ENCODE peak calls at places on chromosomes 1 and 21, in five cellular contexts. One of them, this sample, is unnamed.

GRCh38 chr1:36956570-36956969 is 77.7 kb downstream of the GRIK3 start:
- DNase-seq in activated CD4-positive, alpha-beta T cell treated with anti-CD3 and anti-CD28 coated beads, Interleukin-2, amount 50 U/mL, for 1 hour: no peak
- DNase-seq in astrocyte of the spinal cord: no peak
- DNase-seq in T-helper 2 cell: no peak
- DNase-seq in HFFc6: no peak
- DNase-seq in this sample: no peak

GRCh38 chr1:228740543-228740942 is 5.3 kb downstream of the RHOU start:
- DNase-seq in astrocyte of the spinal cord: no peak
- DNase-seq in T-helper 2 cell: no peak
- DNase-seq in HFFc6: no peak
- DNase-seq in activated CD4-positive, alpha-beta T cell treated with anti-CD3 and anti-CD28 coated beads, Interleukin-2, amount 50 U/mL, for 1 hour: no peak
- DNase-seq in this sample: no peak

GRCh38 chr1:157047064-157047410 is 1.5 kb upstream of the ARHGEF11 start:
- DNase-seq in HFFc6: no peak
- DNase-seq in astrocyte of the spinal cord: no peak
- DNase-seq in T-helper 2 cell: no peak
- DNase-seq in activated CD4-positive, alpha-beta T cell treated with anti-CD3 and anti-CD28 coated beads, Interleukin-2, amount 50 U/mL, for 1 hour: no peak
- DNase-seq in this sample: no peak

GRCh38 chr1:71804140-71804539 is 478.2 kb downstream of the NEGR1 start:
- DNase-seq in activated CD4-positive, alpha-beta T cell treated with anti-CD3 and anti-CD28 coated beads, Interleukin-2, amount 50 U/mL, for 1 hour: no peak
- DNase-seq in HFFc6: no peak
- DNase-seq in T-helper 2 cell: no peak
- DNase-seq in astrocyte of the spinal cord: no peak
- DNase-seq in this sample: no peak

GRCh38 chr1:156900019-156900718 is 6.7 kb downstream of the PEAR1 start:
- DNase-seq in T-helper 2 cell: no peak
- DNase-seq in HFFc6: no peak
- DNase-seq in astrocyte of the spinal cord: no peak
- DNase-seq in activated CD4-positive, alpha-beta T cell treated with anti-CD3 and anti-CD28 coated beads, Interleukin-2, amount 50 U/mL, for 1 hour: no peak
- DNase-seq in this sample: no peak

GRCh38 chr1:156214024-156214748 is 1.4 kb downstream of the PMF1 start:
- DNase-seq in T-helper 2 cell: no peak
- DNase-seq in activated CD4-positive, alpha-beta T cell treated with anti-CD3 and anti-CD28 coated beads, Interleukin-2, amount 50 U/mL, for 1 hour: no peak
- DNase-seq in HFFc6: peak; percentile 20
- DNase-seq in astrocyte of the spinal cord: peak; percentile 15
- DNase-seq in this sample: no peak

GRCh38 chr1:116403506-116404136 is 30.6 kb downstream of the ATP1A1 start:
- DNase-seq in HFFc6: no peak
- DNase-seq in T-helper 2 cell: no peak
- DNase-seq in astrocyte of the spinal cord: no peak
- DNase-seq in activated CD4-positive, alpha-beta T cell treated with anti-CD3 and anti-CD28 coated beads, Interleukin-2, amount 50 U/mL, for 1 hour: no peak
- DNase-seq in this sample: peak; percentile 17

GRCh38 chr1:11729498-11730428 is 6.2 kb upstream of the AGTRAP start:
- DNase-seq in activated CD4-positive, alpha-beta T cell treated with anti-CD3 and anti-CD28 coated beads, Interleukin-2, amount 50 U/mL, for 1 hour: no peak
- DNase-seq in astrocyte of the spinal cord: no peak
- DNase-seq in HFFc6: no peak
- DNase-seq in T-helper 2 cell: no peak
- DNase-seq in this sample: no peak

GRCh38 chr1:196002906-196003305 is 605.3 kb downstream of the KCNT2 start:
- DNase-seq in astrocyte of the spinal cord: no peak
- DNase-seq in HFFc6: no peak
- DNase-seq in T-helper 2 cell: no peak
- DNase-seq in activated CD4-positive, alpha-beta T cell treated with anti-CD3 and anti-CD28 coated beads, Interleukin-2, amount 50 U/mL, for 1 hour: no peak
- DNase-seq in this sample: no peak

GRCh38 chr1:74673351-74674111 is at the start of gene ERICH3:
- DNase-seq in activated CD4-positive, alpha-beta T cell treated with anti-CD3 and anti-CD28 coated beads, Interleukin-2, amount 50 U/mL, for 1 hour: no peak
- DNase-seq in T-helper 2 cell: no peak
- DNase-seq in HFFc6: no peak
- DNase-seq in astrocyte of the spinal cord: no peak
- DNase-seq in this sample: peak; percentile 6

GRCh38 chr1:1573843-1574720 is 581 bp downstream of the SSU72 start:
- DNase-seq in activated CD4-positive, alpha-beta T cell treated with anti-CD3 and anti-CD28 coated beads, Interleukin-2, amount 50 U/mL, for 1 hour: peak; percentile 62
- DNase-seq in HFFc6: peak; percentile 48
- DNase-seq in T-helper 2 cell: peak; percentile 80
- DNase-seq in astrocyte of the spinal cord: peak; percentile 64
- DNase-seq in this sample: peak; percentile 82

GRCh38 chr1:236518343-236518742 is 5.4 kb upstream of the LGALS8 start:
- DNase-seq in activated CD4-positive, alpha-beta T cell treated with anti-CD3 and anti-CD28 coated beads, Interleukin-2, amount 50 U/mL, for 1 hour: no peak
- DNase-seq in HFFc6: no peak
- DNase-seq in astrocyte of the spinal cord: no peak
- DNase-seq in T-helper 2 cell: no peak
- DNase-seq in this sample: no peak

GRCh38 chr1:6035265-6035664 is 10.4 kb upstream of the KCNAB2 start:
- DNase-seq in T-helper 2 cell: no peak
- DNase-seq in astrocyte of the spinal cord: no peak
- DNase-seq in activated CD4-positive, alpha-beta T cell treated with anti-CD3 and anti-CD28 coated beads, Interleukin-2, amount 50 U/mL, for 1 hour: no peak
- DNase-seq in HFFc6: no peak
- DNase-seq in this sample: no peak

GRCh38 chr1:216804107-216804506 is 80.9 kb upstream of the ESRRG start:
- DNase-seq in T-helper 2 cell: no peak
- DNase-seq in activated CD4-positive, alpha-beta T cell treated with anti-CD3 and anti-CD28 coated beads, Interleukin-2, amount 50 U/mL, for 1 hour: no peak
- DNase-seq in HFFc6: no peak
- DNase-seq in astrocyte of the spinal cord: no peak
- DNase-seq in this sample: no peak

GRCh38 chr1:202184750-202185460 is 8.7 kb upstream of the LGR6 start:
- DNase-seq in T-helper 2 cell: peak; percentile 36
- DNase-seq in astrocyte of the spinal cord: peak; percentile 80
- DNase-seq in HFFc6: peak; percentile 85
- DNase-seq in activated CD4-positive, alpha-beta T cell treated with anti-CD3 and anti-CD28 coated beads, Interleukin-2, amount 50 U/mL, for 1 hour: peak; percentile 65
- DNase-seq in this sample: peak; percentile 88

GRCh38 chr21:41370840-41371697 is 9.2 kb downstream of the MX2 start:
- DNase-seq in astrocyte of the spinal cord: no peak
- DNase-seq in T-helper 2 cell: no peak
- DNase-seq in activated CD4-positive, alpha-beta T cell treated with anti-CD3 and anti-CD28 coated beads, Interleukin-2, amount 50 U/mL, for 1 hour: no peak
- DNase-seq in HFFc6: no peak
- DNase-seq in this sample: peak; percentile 43

GRCh38 chr1:1004420-1004779 is 4.5 kb upstream of the HES4 start:
- DNase-seq in HFFc6: no peak
- DNase-seq in astrocyte of the spinal cord: no peak
- DNase-seq in T-helper 2 cell: no peak
- DNase-seq in activated CD4-positive, alpha-beta T cell treated with anti-CD3 and anti-CD28 coated beads, Interleukin-2, amount 50 U/mL, for 1 hour: no peak
- DNase-seq in this sample: no peak

GRCh38 chr1:237111807-237112206 is 69.8 kb downstream of the RYR2 start:
- DNase-seq in HFFc6: no peak
- DNase-seq in activated CD4-positive, alpha-beta T cell treated with anti-CD3 and anti-CD28 coated beads, Interleukin-2, amount 50 U/mL, for 1 hour: no peak
- DNase-seq in astrocyte of the spinal cord: no peak
- DNase-seq in T-helper 2 cell: no peak
- DNase-seq in this sample: no peak

GRCh38 chr1:172588296-172589291 is 55.6 kb downstream of the SUCO start:
- DNase-seq in T-helper 2 cell: no peak
- DNase-seq in activated CD4-positive, alpha-beta T cell treated with anti-CD3 and anti-CD28 coated beads, Interleukin-2, amount 50 U/mL, for 1 hour: no peak
- DNase-seq in HFFc6: peak; percentile 86
- DNase-seq in astrocyte of the spinal cord: peak; percentile 92
- DNase-seq in this sample: peak; percentile 77

GRCh38 chr1:94180650-94181049 is 56.7 kb downstream of the ARHGAP29 start:
- DNase-seq in T-helper 2 cell: no peak
- DNase-seq in HFFc6: no peak
- DNase-seq in astrocyte of the spinal cord: no peak
- DNase-seq in activated CD4-positive, alpha-beta T cell treated with anti-CD3 and anti-CD28 coated beads, Interleukin-2, amount 50 U/mL, for 1 hour: no peak
- DNase-seq in this sample: peak; percentile 3

GRCh38 chr1:53619088-53619810 is 119.7 kb downstream of the GLIS1 start:
- DNase-seq in astrocyte of the spinal cord: no peak
- DNase-seq in HFFc6: no peak
- DNase-seq in activated CD4-positive, alpha-beta T cell treated with anti-CD3 and anti-CD28 coated beads, Interleukin-2, amount 50 U/mL, for 1 hour: no peak
- DNase-seq in T-helper 2 cell: no peak
- DNase-seq in this sample: no peak

GRCh38 chr1:227556288-227556687 is 7.1 kb upstream of the ZNF678 start:
- DNase-seq in activated CD4-positive, alpha-beta T cell treated with anti-CD3 and anti-CD28 coated beads, Interleukin-2, amount 50 U/mL, for 1 hour: no peak
- DNase-seq in T-helper 2 cell: no peak
- DNase-seq in HFFc6: no peak
- DNase-seq in astrocyte of the spinal cord: no peak
- DNase-seq in this sample: no peak

This sample was measured in AG08395.